ENCODE peak calls at places on chromosomes 5 and 9, in five cellular contexts. One of them, this sample, is unnamed.

GRCh38 chr5:58462154-58462553 is 2.3 kb upstream of the PLK2 start:
- DNase-seq in heart right ventricle: no peak
- DNase-seq in SJCRH30: peak; percentile 45
- DNase-seq in HTR-8/SVneo: peak; percentile 25
- DNase-seq in activated T-cell treated with anti-CD3 and anti-CD28 coated beads for 48 hours: no peak
- DNase-seq in this sample: no peak

GRCh38 chr5:58582004-58582403 is 871 bp upstream of the RAB3C start:
- DNase-seq in SJCRH30: no peak
- DNase-seq in heart right ventricle: no peak
- DNase-seq in HTR-8/SVneo: no peak
- DNase-seq in activated T-cell treated with anti-CD3 and anti-CD28 coated beads for 48 hours: no peak
- DNase-seq in this sample: no peak

GRCh38 chr5:13660072-13660471 is 284.4 kb downstream of the DNAH5 start:
- DNase-seq in heart right ventricle: no peak
- DNase-seq in SJCRH30: no peak
- DNase-seq in HTR-8/SVneo: peak; percentile 21
- DNase-seq in activated T-cell treated with anti-CD3 and anti-CD28 coated beads for 48 hours: no peak
- DNase-seq in this sample: peak; percentile 6

GRCh38 chr5:90709323-90710148 is 150.9 kb downstream of the ADGRV1 start:
- DNase-seq in HTR-8/SVneo: peak; percentile 37
- DNase-seq in activated T-cell treated with anti-CD3 and anti-CD28 coated beads for 48 hours: no peak
- DNase-seq in heart right ventricle: peak; percentile 10
- DNase-seq in SJCRH30: peak; percentile 83
- DNase-seq in this sample: peak; percentile 13

GRCh38 chr5:5453131-5453530 is 30.7 kb downstream of the ICE1 start:
- DNase-seq in SJCRH30: no peak
- DNase-seq in activated T-cell treated with anti-CD3 and anti-CD28 coated beads for 48 hours: no peak
- DNase-seq in HTR-8/SVneo: no peak
- DNase-seq in heart right ventricle: no peak
- DNase-seq in this sample: no peak

GRCh38 chr9:95004452-95005275 is 278.2 kb downstream of the AOPEP start:
- DNase-seq in HTR-8/SVneo: no peak
- DNase-seq in SJCRH30: peak; percentile 64
- DNase-seq in heart right ventricle: peak; percentile 66
- DNase-seq in activated T-cell treated with anti-CD3 and anti-CD28 coated beads for 48 hours: peak; percentile 22
- DNase-seq in this sample: no peak

GRCh38 chr5:39015743-39016586 is 58.2 kb downstream of the RICTOR start:
- DNase-seq in activated T-cell treated with anti-CD3 and anti-CD28 coated beads for 48 hours: no peak
- DNase-seq in SJCRH30: no peak
- DNase-seq in HTR-8/SVneo: no peak
- DNase-seq in heart right ventricle: no peak
- DNase-seq in this sample: peak; percentile 65

GRCh38 chr9:134434896-134435506 is 108.7 kb downstream of the RXRA start:
- DNase-seq in heart right ventricle: peak; percentile 97
- DNase-seq in SJCRH30: peak; percentile 99
- DNase-seq in activated T-cell treated with anti-CD3 and anti-CD28 coated beads for 48 hours: no peak
- DNase-seq in HTR-8/SVneo: peak; percentile 88
- DNase-seq in this sample: peak; percentile 97

GRCh38 chr9:18861599-18862546 is 171.1 kb downstream of the SAXO1 start:
- DNase-seq in HTR-8/SVneo: no peak
- DNase-seq in activated T-cell treated with anti-CD3 and anti-CD28 coated beads for 48 hours: no peak
- DNase-seq in SJCRH30: no peak
- DNase-seq in heart right ventricle: peak; percentile 60
- DNase-seq in this sample: no peak

GRCh38 chr5:53917095-53917494 is 356.7 kb downstream of the NDUFS4 start:
- DNase-seq in activated T-cell treated with anti-CD3 and anti-CD28 coated beads for 48 hours: no peak
- DNase-seq in heart right ventricle: no peak
- DNase-seq in SJCRH30: no peak
- DNase-seq in HTR-8/SVneo: peak; percentile 62
- DNase-seq in this sample: peak; percentile 9

GRCh38 chr5:67997148-67997547 is 218.4 kb upstream of the PIK3R1 start:
- DNase-seq in activated T-cell treated with anti-CD3 and anti-CD28 coated beads for 48 hours: no peak
- DNase-seq in SJCRH30: no peak
- DNase-seq in HTR-8/SVneo: no peak
- DNase-seq in heart right ventricle: no peak
- DNase-seq in this sample: no peak

GRCh38 chr9:93575706-93576295 is 583 bp upstream of the PHF2 start:
- DNase-seq in HTR-8/SVneo: peak; percentile 52
- DNase-seq in heart right ventricle: peak; percentile 54
- DNase-seq in activated T-cell treated with anti-CD3 and anti-CD28 coated beads for 48 hours: peak; percentile 43
- DNase-seq in SJCRH30: peak; percentile 72
- DNase-seq in this sample: no peak

GRCh38 chr5:83401122-83401620 is 70.4 kb upstream of the VCAN start:
- DNase-seq in HTR-8/SVneo: no peak
- DNase-seq in SJCRH30: no peak
- DNase-seq in heart right ventricle: no peak
- DNase-seq in activated T-cell treated with anti-CD3 and anti-CD28 coated beads for 48 hours: no peak
- DNase-seq in this sample: no peak

GRCh38 chr5:73095564-73096238 is 24.7 kb upstream of the TMEM171 start:
- DNase-seq in SJCRH30: no peak
- DNase-seq in heart right ventricle: no peak
- DNase-seq in activated T-cell treated with anti-CD3 and anti-CD28 coated beads for 48 hours: no peak
- DNase-seq in HTR-8/SVneo: no peak
- DNase-seq in this sample: no peak

GRCh38 chr9:129392093-129392541 is 214.1 kb upstream of the IER5L start:
- DNase-seq in SJCRH30: no peak
- DNase-seq in activated T-cell treated with anti-CD3 and anti-CD28 coated beads for 48 hours: no peak
- DNase-seq in heart right ventricle: no peak
- DNase-seq in HTR-8/SVneo: no peak
- DNase-seq in this sample: no peak

GRCh38 chr9:98709968-98710965 is 1.5 kb upstream of the GABBR2 start:
- DNase-seq in HTR-8/SVneo: peak; percentile 18
- DNase-seq in SJCRH30: peak; percentile 45
- DNase-seq in heart right ventricle: peak; percentile 26
- DNase-seq in activated T-cell treated with anti-CD3 and anti-CD28 coated beads for 48 hours: no peak
- DNase-seq in this sample: peak; percentile 16

GRCh38 chr9:132185164-132186009 is 23.5 kb downstream of the NTNG2 start:
- DNase-seq in heart right ventricle: no peak
- DNase-seq in HTR-8/SVneo: no peak
- DNase-seq in SJCRH30: no peak
- DNase-seq in activated T-cell treated with anti-CD3 and anti-CD28 coated beads for 48 hours: no peak
- DNase-seq in this sample: no peak

GRCh38 chr5:83471405-83472212 is at the start of gene VCAN:
- DNase-seq in heart right ventricle: peak; percentile 60
- DNase-seq in HTR-8/SVneo: no peak
- DNase-seq in SJCRH30: peak; percentile 87
- DNase-seq in activated T-cell treated with anti-CD3 and anti-CD28 coated beads for 48 hours: no peak
- DNase-seq in this sample: peak; percentile 63

GRCh38 chr9:34555002-34555348 is 32.2 kb upstream of the ENHO start:
- DNase-seq in HTR-8/SVneo: no peak
- DNase-seq in SJCRH30: peak; percentile 72
- DNase-seq in heart right ventricle: no peak
- DNase-seq in activated T-cell treated with anti-CD3 and anti-CD28 coated beads for 48 hours: no peak
- DNase-seq in this sample: no peak

GRCh38 chr5:61168951-61169350 is 6.7 kb upstream of the SMIM15 start:
- DNase-seq in heart right ventricle: no peak
- DNase-seq in HTR-8/SVneo: no peak
- DNase-seq in SJCRH30: no peak
- DNase-seq in activated T-cell treated with anti-CD3 and anti-CD28 coated beads for 48 hours: no peak
- DNase-seq in this sample: no peak

GRCh38 chr9:34346873-34347799 is 17.8 kb downstream of the NUDT2 start:
- DNase-seq in activated T-cell treated with anti-CD3 and anti-CD28 coated beads for 48 hours: no peak
- DNase-seq in heart right ventricle: no peak
- DNase-seq in HTR-8/SVneo: no peak
- DNase-seq in SJCRH30: no peak
- DNase-seq in this sample: no peak

GRCh38 chr5:81751836-81752643 is 1.1 kb upstream of the SSBP2 start:
- DNase-seq in SJCRH30: peak; percentile 59
- DNase-seq in HTR-8/SVneo: no peak
- DNase-seq in activated T-cell treated with anti-CD3 and anti-CD28 coated beads for 48 hours: no peak
- DNase-seq in heart right ventricle: peak; percentile 37
- DNase-seq in this sample: no peak

GRCh38 chr5:176629853-176630680 is at the start of the genes EIF4E1B and SNCB:
- DNase-seq in HTR-8/SVneo: peak; percentile 60
- DNase-seq in heart right ventricle: peak; percentile 29
- DNase-seq in SJCRH30: no peak
- DNase-seq in activated T-cell treated with anti-CD3 and anti-CD28 coated beads for 48 hours: peak; percentile 66
- DNase-seq in this sample: no peak

GRCh38 chr5:155092318-155092717 is 78.8 kb downstream of the KIF4B start:
- DNase-seq in activated T-cell treated with anti-CD3 and anti-CD28 coated beads for 48 hours: no peak
- DNase-seq in heart right ventricle: no peak
- DNase-seq in SJCRH30: no peak
- DNase-seq in HTR-8/SVneo: no peak
- DNase-seq in this sample: no peak

GRCh38 chr9:112541690-112542089 is 55.1 kb downstream of the KIAA1958 start:
- DNase-seq in activated T-cell treated with anti-CD3 and anti-CD28 coated beads for 48 hours: no peak
- DNase-seq in SJCRH30: no peak
- DNase-seq in heart right ventricle: no peak
- DNase-seq in HTR-8/SVneo: no peak
- DNase-seq in this sample: no peak

GRCh38 chr9:95311956-95312355 is 5.6 kb downstream of the FANCC start:
- DNase-seq in HTR-8/SVneo: no peak
- DNase-seq in heart right ventricle: no peak
- DNase-seq in activated T-cell treated with anti-CD3 and anti-CD28 coated beads for 48 hours: no peak
- DNase-seq in SJCRH30: no peak
- DNase-seq in this sample: no peak

GRCh38 chr9:95841377-95841776 is 34.1 kb upstream of the ERCC6L2 start:
- DNase-seq in HTR-8/SVneo: no peak
- DNase-seq in activated T-cell treated with anti-CD3 and anti-CD28 coated beads for 48 hours: no peak
- DNase-seq in SJCRH30: no peak
- DNase-seq in heart right ventricle: no peak
- DNase-seq in this sample: no peak

GRCh38 chr9:118515947-118516346 is 811.7 kb downstream of the TLR4 start:
- DNase-seq in SJCRH30: no peak
- DNase-seq in heart right ventricle: no peak
- DNase-seq in activated T-cell treated with anti-CD3 and anti-CD28 coated beads for 48 hours: no peak
- DNase-seq in HTR-8/SVneo: no peak
- DNase-seq in this sample: no peak

GRCh38 chr5:43110606-43111170 is 10.0 kb upstream of the ZNF131 start:
- DNase-seq in heart right ventricle: no peak
- DNase-seq in activated T-cell treated with anti-CD3 and anti-CD28 coated beads for 48 hours: no peak
- DNase-seq in HTR-8/SVneo: no peak
- DNase-seq in SJCRH30: peak; percentile 27
- DNase-seq in this sample: no peak

This sample was measured in fibroblast of the conjunctiva.